ENCODE peak calls at places on chromosomes 7 and 10, in five cellular contexts. X is activated T-cell treated with anti-CD3 and anti-CD28 coated beads, Interleukin-2, amount 50 U/mL, for 24 hours; Y is NCI-H774; A is anterior cingulate cortex; Z is foreskin fibroblast. T is an unnamed sample.

GRCh38 chr10:98391578-98391991 is 23.4 kb downstream of the PYROXD2 start:
- DNase-seq in X (no peak), Y (no peak), A (no peak), Z (peak), T (no peak)

GRCh38 chr10:27678166-27678565 is 67.5 kb downstream of the MKX start:
- DNase-seq in X (no peak), Y (no peak), A (no peak), Z (no peak), T (no peak)

GRCh38 chr7:27883726-27884125 is 143.8 kb downstream of the TAX1BP1 start:
- DNase-seq in X (no peak), Y (no peak), A (no peak), Z (no peak), T (no peak)

GRCh38 chr7:90312745-90313144 is 8.4 kb downstream of the FAM237B start:
- DNase-seq in X (no peak), Y (no peak), A (no peak), Z (peak), T (no peak)

GRCh38 chr7:20795361-20795760 is 8.7 kb upstream of the SP8 start:
- DNase-seq in X (no peak), Y (no peak), A (no peak), Z (no peak), T (no peak)

GRCh38 chr7:27162930-27163775 is 2.2 kb downstream of the HOXA9 start:
- DNase-seq in X (peak), Y (no peak), A (no peak), Z (no peak), T (no peak)

GRCh38 chr7:1343551-1343950 is 110.9 kb downstream of the UNCX start:
- DNase-seq in X (no peak), Y (no peak), A (no peak), Z (no peak), T (peak)

GRCh38 chr7:72546586-72546985 is 134.4 kb upstream of the CALN1 start:
- DNase-seq in X (no peak), Y (no peak), A (no peak), Z (no peak), T (peak)

GRCh38 chr10:126222736-126223511 is 165.4 kb downstream of the ADAM12 start:
- DNase-seq in X (no peak), Y (no peak), A (no peak), Z (peak), T (no peak)

GRCh38 chr7:43844257-43844656 is 25.1 kb downstream of the MRPS24 start:
- DNase-seq in X (no peak), Y (no peak), A (no peak), Z (no peak), T (no peak)

GRCh38 chr10:97101166-97101940 is 84.4 kb downstream of the SLIT1 start:
- DNase-seq in X (no peak), Y (no peak), A (no peak), Z (no peak), T (no peak)

T was measured in posterior cingulate gyrus.